ENCODE peak calls at places on chromosomes 4 and X, in six cellular contexts. Y is iris pigment epithelial cell; B is T-cell; S is activated naive CD8-positive, alpha-beta T cell treated with anti-CD3 and anti-CD28 coated beads, Interleukin-2, amount 10 ng/mL, durations not matched to agents 7 days and 5 days; N is astrocyte; O is natural killer cell. A is an unnamed sample.

GRCh38 chrX:37998586-37999267 is 7.6 kb upstream of the SYTL5 start:
- DNase-seq in B (no peak), S (no peak), Y (peak), O (no peak), N (peak), A (peak)

GRCh38 chr4:53781614-53782467 is 190.6 kb upstream of the LNX1 start:
- DNase-seq in Y (peak), O (no peak), S (no peak), N (no peak), B (no peak), A (no peak)

GRCh38 chrX:912677-913076 is 282.1 kb downstream of the SHOX start:
- DNase-seq in B (no peak), O (no peak), Y (no peak), N (no peak), S (no peak), A (no peak)

GRCh38 chr4:2368779-2369437 is 49.5 kb downstream of the ZFYVE28 start:
- DNase-seq in S (no peak), N (no peak), Y (no peak), O (no peak), B (no peak), A (no peak)

GRCh38 chrX:12921886-12922599 is 15.6 kb downstream of the TLR8 start:
- DNase-seq in B (no peak), S (no peak), O (no peak), N (no peak), Y (peak), A (no peak)

GRCh38 chr4:78560296-78560963 is 8.9 kb downstream of the ANXA3 start:
- DNase-seq in Y (peak), O (no peak), B (no peak), S (no peak), N (peak), A (peak)

GRCh38 chr4:185096032-185096653 is 46.9 kb upstream of the SLC25A4 start:
- DNase-seq in N (peak), S (no peak), O (no peak), Y (peak), B (peak), A (peak)

GRCh38 chr4:130026185-130026584 is 930.2 kb downstream of the C4orf33 start:
- DNase-seq in O (no peak), Y (no peak), B (no peak), N (no peak), S (no peak), A (no peak)

GRCh38 chr4:26583538-26583864 is 383 bp upstream of the TBC1D19 start:
- DNase-seq in Y (no peak), S (no peak), O (no peak), B (no peak), N (peak), A (no peak)

GRCh38 chr4:23819041-23819511 is 70.8 kb downstream of the PPARGC1A start:
- DNase-seq in S (no peak), Y (peak), O (no peak), B (no peak), N (peak), A (peak)

GRCh38 chr4:4990857-4991540 is 28.3 kb downstream of the CYTL1 start:
- DNase-seq in Y (peak), O (peak), B (no peak), N (peak), S (no peak), A (peak)

GRCh38 chr4:121189811-121190210 is 25.7 kb upstream of the TNIP3 start:
- DNase-seq in O (no peak), N (no peak), Y (no peak), B (peak), S (peak), A (no peak)

GRCh38 chr4:41369680-41370079 is 113.0 kb downstream of the UCHL1 start:
- DNase-seq in O (no peak), B (no peak), Y (peak), S (no peak), N (peak), A (peak)

GRCh38 chrX:49276671-49277519 is 7.3 kb downstream of the PPP1R3F start:
- DNase-seq in B (no peak), S (peak), N (no peak), O (no peak), Y (peak), A (no peak)

GRCh38 chrX:23616361-23616760 is 50.9 kb upstream of the PRDX4 start:
- DNase-seq in N (peak), O (no peak), B (no peak), Y (peak), S (no peak), A (peak)

GRCh38 chr4:60463846-60464502 is 736.2 kb upstream of the ADGRL3 start:
- DNase-seq in Y (peak), B (no peak), O (no peak), N (no peak), S (no peak), A (no peak)

GRCh38 chrX:3142259-3143042 is 101.2 kb downstream of the ARSF start:
- DNase-seq in B (no peak), Y (no peak), S (no peak), O (no peak), N (no peak), A (no peak)

GRCh38 chrX:52988985-52989917 is 30.9 kb upstream of the FAM156A start:
- DNase-seq in N (peak), S (no peak), O (no peak), Y (no peak), B (no peak), A (no peak)

GRCh38 chr4:156941940-156942548 is 29.6 kb downstream of the PDGFC start:
- DNase-seq in B (no peak), O (no peak), N (peak), Y (peak), S (no peak), A (peak)

GRCh38 chrX:47631676-47632075 is 1.9 kb upstream of the CFP start:
- DNase-seq in B (no peak), N (no peak), Y (no peak), O (no peak), S (no peak), A (no peak)

GRCh38 chr4:90438540-90438939 is 311.3 kb downstream of the CCSER1 start:
- DNase-seq in B (no peak), N (no peak), O (no peak), S (no peak), Y (no peak), A (no peak)

GRCh38 chrX:13283512-13283911 is 36.3 kb downstream of the ATXN3L start:
- DNase-seq in N (peak), Y (no peak), O (no peak), B (no peak), S (no peak), A (peak)

GRCh38 chrX:116009871-116010710 is 160.5 kb upstream of the AGTR2 start:
- DNase-seq in N (no peak), S (no peak), O (no peak), Y (no peak), B (no peak), A (no peak)

GRCh38 chr4:2817701-2818350 is 24.9 kb downstream of the SH3BP2 start:
- DNase-seq in N (no peak), B (peak), S (no peak), O (no peak), Y (no peak), A (no peak)

GRCh38 chrX:6292599-6292998 is 63.9 kb upstream of the NLGN4X start:
- DNase-seq in S (no peak), Y (no peak), N (no peak), O (no peak), B (no peak), A (no peak)

GRCh38 chrX:29297171-29297800 is 710.0 kb downstream of the IL1RAPL1 start:
- DNase-seq in O (no peak), N (no peak), B (no peak), S (no peak), Y (no peak), A (no peak)

GRCh38 chrX:134936542-134936941 is 54.2 kb upstream of the SMIM10 start:
- DNase-seq in N (peak), Y (peak), O (no peak), S (no peak), B (no peak), A (peak)

GRCh38 chrX:45628041-45628440 is 427.4 kb upstream of the DIPK2B start:
- DNase-seq in B (no peak), S (no peak), O (no peak), N (peak), Y (peak), A (peak)

GRCh38 chrX:115173181-115173580 is 16.0 kb upstream of the RBMXL3 start:
- DNase-seq in O (no peak), B (no peak), S (no peak), N (no peak), Y (no peak), A (no peak)

GRCh38 chrX:149910178-149910695 is 19.1 kb upstream of the HSFX4 start:
- DNase-seq in O (no peak), N (no peak), B (no peak), S (no peak), Y (no peak), A (no peak)

GRCh38 chr4:48370260-48371134 is 29.2 kb downstream of the SLAIN2 start:
- DNase-seq in O (no peak), B (no peak), Y (no peak), S (no peak), N (no peak), A (no peak)

GRCh38 chr4:106369456-106370060 is 980 bp upstream of the GIMD1 start:
- DNase-seq in N (peak), S (no peak), Y (peak), B (no peak), O (no peak), A (peak)

GRCh38 chrX:115345654-115346014 is 56.1 kb downstream of the LUZP4 start:
- DNase-seq in O (no peak), N (no peak), Y (peak), S (no peak), B (no peak), A (peak)